ENCODE peak calls at places on chromosome 3, in eight cellular contexts. One of them, this sample, is unnamed.

GRCh38 chr3:186452517-186452916 is 90.5 kb upstream of the DGKG start:
- DNase-seq in left ventricle myocardium inferior: no peak
- DNase-seq in esophagus squamous epithelium: no peak
- DNase-seq in naive thymus-derived CD4-positive, alpha-beta T cell: no peak
- DNase-seq in thoracic aorta: no peak
- DNase-seq in HepG2: no peak
- DNase-seq in CD8-positive, alpha-beta T cell: no peak
- DNase-seq in psoas muscle: no peak
- DNase-seq in this sample: no peak

GRCh38 chr3:19347701-19348100 is 199.4 kb downstream of the KCNH8 start:
- DNase-seq in left ventricle myocardium inferior: no peak
- DNase-seq in esophagus squamous epithelium: no peak
- DNase-seq in naive thymus-derived CD4-positive, alpha-beta T cell: no peak
- DNase-seq in thoracic aorta: no peak
- DNase-seq in HepG2: no peak
- DNase-seq in CD8-positive, alpha-beta T cell: no peak
- DNase-seq in psoas muscle: no peak
- DNase-seq in this sample: no peak

GRCh38 chr3:8506611-8507061 is 5.0 kb downstream of the LMCD1 start:
- DNase-seq in left ventricle myocardium inferior: no peak
- DNase-seq in esophagus squamous epithelium: no peak
- DNase-seq in naive thymus-derived CD4-positive, alpha-beta T cell: no peak
- DNase-seq in thoracic aorta: no peak
- DNase-seq in HepG2: no peak
- DNase-seq in CD8-positive, alpha-beta T cell: no peak
- DNase-seq in psoas muscle: no peak
- DNase-seq in this sample: no peak

GRCh38 chr3:39158138-39158715 is 4.8 kb upstream of the CSRNP1 start:
- DNase-seq in left ventricle myocardium inferior: no peak
- DNase-seq in esophagus squamous epithelium: no peak
- DNase-seq in naive thymus-derived CD4-positive, alpha-beta T cell: no peak
- DNase-seq in thoracic aorta: no peak
- DNase-seq in HepG2: no peak
- DNase-seq in CD8-positive, alpha-beta T cell: no peak
- DNase-seq in psoas muscle: no peak
- DNase-seq in this sample: no peak

GRCh38 chr3:72797773-72798543 is 50.3 kb downstream of the SHQ1 start:
- DNase-seq in left ventricle myocardium inferior: peak
- DNase-seq in esophagus squamous epithelium: no peak
- DNase-seq in naive thymus-derived CD4-positive, alpha-beta T cell: no peak
- DNase-seq in thoracic aorta: no peak
- DNase-seq in HepG2: peak
- DNase-seq in CD8-positive, alpha-beta T cell: no peak
- DNase-seq in psoas muscle: peak
- DNase-seq in this sample: no peak

GRCh38 chr3:159762981-159763465 is 225.6 kb upstream of the IL12A start:
- DNase-seq in left ventricle myocardium inferior: peak
- DNase-seq in esophagus squamous epithelium: peak
- DNase-seq in naive thymus-derived CD4-positive, alpha-beta T cell: no peak
- DNase-seq in thoracic aorta: peak
- DNase-seq in HepG2: no peak
- DNase-seq in CD8-positive, alpha-beta T cell: no peak
- DNase-seq in psoas muscle: peak
- DNase-seq in this sample: no peak

GRCh38 chr3:38655708-38656300 is 6.3 kb upstream of the SCN5A start:
- DNase-seq in left ventricle myocardium inferior: no peak
- DNase-seq in esophagus squamous epithelium: no peak
- DNase-seq in naive thymus-derived CD4-positive, alpha-beta T cell: peak
- DNase-seq in thoracic aorta: no peak
- DNase-seq in HepG2: peak
- DNase-seq in CD8-positive, alpha-beta T cell: peak
- DNase-seq in psoas muscle: no peak
- DNase-seq in this sample: no peak

GRCh38 chr3:130892759-130893239 is 1.1 kb upstream of the ATP2C1 start:
- DNase-seq in left ventricle myocardium inferior: peak
- DNase-seq in esophagus squamous epithelium: peak
- DNase-seq in naive thymus-derived CD4-positive, alpha-beta T cell: peak
- DNase-seq in thoracic aorta: peak
- DNase-seq in HepG2: peak
- DNase-seq in CD8-positive, alpha-beta T cell: peak
- DNase-seq in psoas muscle: no peak
- DNase-seq in this sample: peak

GRCh38 chr3:38067508-38068233 is 28.7 kb downstream of the DLEC1 start:
- DNase-seq in left ventricle myocardium inferior: no peak
- DNase-seq in esophagus squamous epithelium: no peak
- DNase-seq in naive thymus-derived CD4-positive, alpha-beta T cell: no peak
- DNase-seq in thoracic aorta: no peak
- DNase-seq in HepG2: no peak
- DNase-seq in CD8-positive, alpha-beta T cell: no peak
- DNase-seq in psoas muscle: no peak
- DNase-seq in this sample: no peak

GRCh38 chr3:81713018-81713417 is 48.4 kb downstream of the GBE1 start:
- DNase-seq in left ventricle myocardium inferior: no peak
- DNase-seq in esophagus squamous epithelium: no peak
- DNase-seq in naive thymus-derived CD4-positive, alpha-beta T cell: no peak
- DNase-seq in thoracic aorta: no peak
- DNase-seq in HepG2: no peak
- DNase-seq in CD8-positive, alpha-beta T cell: no peak
- DNase-seq in psoas muscle: no peak
- DNase-seq in this sample: no peak

GRCh38 chr3:155131104-155131503 is 51.0 kb downstream of the MME start:
- DNase-seq in left ventricle myocardium inferior: no peak
- DNase-seq in esophagus squamous epithelium: no peak
- DNase-seq in naive thymus-derived CD4-positive, alpha-beta T cell: no peak
- DNase-seq in thoracic aorta: no peak
- DNase-seq in HepG2: no peak
- DNase-seq in CD8-positive, alpha-beta T cell: no peak
- DNase-seq in psoas muscle: no peak
- DNase-seq in this sample: no peak

GRCh38 chr3:126284258-126284904 is 72.8 kb downstream of the KLF15 start:
- DNase-seq in left ventricle myocardium inferior: no peak
- DNase-seq in esophagus squamous epithelium: no peak
- DNase-seq in naive thymus-derived CD4-positive, alpha-beta T cell: no peak
- DNase-seq in thoracic aorta: no peak
- DNase-seq in HepG2: no peak
- DNase-seq in CD8-positive, alpha-beta T cell: no peak
- DNase-seq in psoas muscle: no peak
- DNase-seq in this sample: no peak

DNA sequence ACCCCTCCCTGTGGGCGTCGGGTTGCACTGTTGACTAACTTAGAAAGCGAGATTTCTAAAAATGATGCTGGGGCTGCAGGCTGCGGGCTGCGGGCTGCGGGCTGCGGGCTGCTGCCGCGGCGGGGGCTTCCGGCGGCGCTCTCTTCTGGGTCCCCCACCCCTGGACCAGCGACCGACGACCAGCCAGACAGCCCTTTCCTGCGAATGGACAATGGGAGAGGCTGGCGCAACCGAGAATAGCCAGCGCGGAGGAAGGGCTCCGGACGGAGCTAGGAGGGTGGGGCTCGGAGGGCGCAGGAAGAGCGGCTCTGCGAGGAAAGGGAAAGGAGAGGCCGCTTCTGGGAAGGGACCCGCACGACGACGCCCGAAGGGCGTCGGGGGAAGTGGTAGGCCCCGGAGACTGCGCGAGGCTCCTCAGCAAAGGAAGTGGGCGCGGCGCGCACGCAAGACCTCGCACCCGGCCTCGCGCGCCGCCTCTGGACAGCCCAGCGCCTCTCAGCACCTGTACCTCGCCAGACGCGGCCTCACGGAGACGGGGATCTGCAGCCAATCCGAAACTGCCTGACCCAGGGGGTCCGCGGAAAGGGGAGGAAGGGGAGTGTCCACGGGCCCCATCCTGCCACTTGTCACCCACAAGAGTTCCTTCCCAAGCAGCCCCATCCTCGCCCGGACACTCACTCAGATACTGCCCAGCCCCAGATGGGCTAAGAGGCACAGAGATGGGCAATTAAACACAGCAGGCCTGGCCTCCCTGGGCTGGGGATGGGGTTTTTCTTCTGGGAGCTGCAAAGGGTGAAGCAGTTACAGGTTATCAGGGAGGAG is 70.7 kb downstream of the SLC12A8 start:
- DNase-seq in left ventricle myocardium inferior: peak
- DNase-seq in esophagus squamous epithelium: peak
- DNase-seq in naive thymus-derived CD4-positive, alpha-beta T cell: peak
- DNase-seq in thoracic aorta: no peak
- DNase-seq in HepG2: no peak
- DNase-seq in CD8-positive, alpha-beta T cell: peak
- DNase-seq in psoas muscle: peak
- DNase-seq in this sample: no peak
- H3K27ac ChIP-seq in left ventricle myocardium inferior: peak
- H3K27ac ChIP-seq in esophagus squamous epithelium: peak
- H3K27ac ChIP-seq in naive thymus-derived CD4-positive, alpha-beta T cell: peak
- H3K27ac ChIP-seq in thoracic aorta: peak
- H3K27ac ChIP-seq in HepG2: no peak
- H3K27ac ChIP-seq in CD8-positive, alpha-beta T cell: peak
- H3K27ac ChIP-seq in psoas muscle: peak
- H3K27ac ChIP-seq in this sample: peak

GRCh38 chr3:15630646-15631350 is 29.3 kb downstream of the BTD start:
- DNase-seq in left ventricle myocardium inferior: no peak
- DNase-seq in esophagus squamous epithelium: no peak
- DNase-seq in naive thymus-derived CD4-positive, alpha-beta T cell: no peak
- DNase-seq in thoracic aorta: no peak
- DNase-seq in HepG2: no peak
- DNase-seq in CD8-positive, alpha-beta T cell: no peak
- DNase-seq in psoas muscle: no peak
- DNase-seq in this sample: no peak

GRCh38 chr3:15631426-15632211 is 30.1 kb downstream of the BTD start:
- DNase-seq in left ventricle myocardium inferior: no peak
- DNase-seq in esophagus squamous epithelium: no peak
- DNase-seq in naive thymus-derived CD4-positive, alpha-beta T cell: no peak
- DNase-seq in thoracic aorta: no peak
- DNase-seq in HepG2: no peak
- DNase-seq in CD8-positive, alpha-beta T cell: no peak
- DNase-seq in psoas muscle: no peak
- DNase-seq in this sample: no peak

GRCh38 chr3:15633159-15633558 is 31.6 kb downstream of the BTD start:
- DNase-seq in left ventricle myocardium inferior: no peak
- DNase-seq in esophagus squamous epithelium: no peak
- DNase-seq in naive thymus-derived CD4-positive, alpha-beta T cell: no peak
- DNase-seq in thoracic aorta: no peak
- DNase-seq in HepG2: no peak
- DNase-seq in CD8-positive, alpha-beta T cell: no peak
- DNase-seq in psoas muscle: no peak
- DNase-seq in this sample: no peak

GRCh38 chr3:15633766-15634588 is 32.4 kb downstream of the BTD start:
- DNase-seq in left ventricle myocardium inferior: no peak
- DNase-seq in esophagus squamous epithelium: no peak
- DNase-seq in naive thymus-derived CD4-positive, alpha-beta T cell: no peak
- DNase-seq in thoracic aorta: no peak
- DNase-seq in HepG2: no peak
- DNase-seq in CD8-positive, alpha-beta T cell: no peak
- DNase-seq in psoas muscle: no peak
- DNase-seq in this sample: peak

GRCh38 chr3:15632212-15632580 is 30.7 kb downstream of the BTD start:
- DNase-seq in left ventricle myocardium inferior: no peak
- DNase-seq in esophagus squamous epithelium: no peak
- DNase-seq in naive thymus-derived CD4-positive, alpha-beta T cell: no peak
- DNase-seq in thoracic aorta: no peak
- DNase-seq in HepG2: no peak
- DNase-seq in CD8-positive, alpha-beta T cell: no peak
- DNase-seq in psoas muscle: no peak
- DNase-seq in this sample: no peak
- H3K27ac ChIP-seq in left ventricle myocardium inferior: no peak
- H3K27ac ChIP-seq in esophagus squamous epithelium: no peak
- H3K27ac ChIP-seq in naive thymus-derived CD4-positive, alpha-beta T cell: no peak
- H3K27ac ChIP-seq in thoracic aorta: no peak
- H3K27ac ChIP-seq in HepG2: no peak
- H3K27ac ChIP-seq in CD8-positive, alpha-beta T cell: no peak
- H3K27ac ChIP-seq in psoas muscle: peak
- H3K27ac ChIP-seq in this sample: peak

DNA sequence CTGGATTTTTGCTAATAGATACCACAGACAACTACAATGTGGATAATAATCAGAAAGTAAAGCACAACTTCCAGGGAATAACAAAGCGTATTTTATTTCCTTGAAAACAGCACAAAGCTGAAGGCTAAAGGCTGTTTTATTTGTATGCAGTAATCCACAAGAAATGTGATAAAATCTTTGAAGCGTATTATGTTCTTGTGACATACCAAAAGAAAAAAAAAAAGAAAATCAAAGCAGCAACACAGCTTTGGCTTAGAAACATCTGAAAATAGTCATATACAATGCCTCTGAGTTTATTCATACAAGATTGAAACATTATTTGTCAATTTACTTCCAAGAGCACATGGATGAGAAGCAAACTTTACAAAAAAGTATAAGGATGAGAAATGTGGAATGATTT is 244.3 kb upstream of the KCNMB2 start:
- DNase-seq in left ventricle myocardium inferior: no peak
- DNase-seq in esophagus squamous epithelium: no peak
- DNase-seq in naive thymus-derived CD4-positive, alpha-beta T cell: no peak
- DNase-seq in thoracic aorta: no peak
- DNase-seq in HepG2: no peak
- DNase-seq in CD8-positive, alpha-beta T cell: no peak
- DNase-seq in psoas muscle: no peak
- DNase-seq in this sample: no peak
- H3K27ac ChIP-seq in left ventricle myocardium inferior: no peak
- H3K27ac ChIP-seq in esophagus squamous epithelium: no peak
- H3K27ac ChIP-seq in naive thymus-derived CD4-positive, alpha-beta T cell: no peak
- H3K27ac ChIP-seq in thoracic aorta: no peak
- H3K27ac ChIP-seq in HepG2: no peak
- H3K27ac ChIP-seq in CD8-positive, alpha-beta T cell: no peak
- H3K27ac ChIP-seq in psoas muscle: no peak
- H3K27ac ChIP-seq in this sample: no peak

GRCh38 chr3:49253512-49253911 is 23.5 kb downstream of the C3orf62 start:
- DNase-seq in left ventricle myocardium inferior: no peak
- DNase-seq in esophagus squamous epithelium: no peak
- DNase-seq in naive thymus-derived CD4-positive, alpha-beta T cell: no peak
- DNase-seq in thoracic aorta: no peak
- DNase-seq in HepG2: no peak
- DNase-seq in CD8-positive, alpha-beta T cell: no peak
- DNase-seq in psoas muscle: no peak
- DNase-seq in this sample: no peak

GRCh38 chr3:49244589-49245205 is 32.3 kb downstream of the C3orf62 start:
- DNase-seq in left ventricle myocardium inferior: no peak
- DNase-seq in esophagus squamous epithelium: no peak
- DNase-seq in naive thymus-derived CD4-positive, alpha-beta T cell: no peak
- DNase-seq in thoracic aorta: no peak
- DNase-seq in HepG2: no peak
- DNase-seq in CD8-positive, alpha-beta T cell: no peak
- DNase-seq in psoas muscle: no peak
- DNase-seq in this sample: no peak

GRCh38 chr3:49248828-49249227 is 28.2 kb downstream of the C3orf62 start:
- DNase-seq in left ventricle myocardium inferior: no peak
- DNase-seq in esophagus squamous epithelium: no peak
- DNase-seq in naive thymus-derived CD4-positive, alpha-beta T cell: no peak
- DNase-seq in thoracic aorta: no peak
- DNase-seq in HepG2: no peak
- DNase-seq in CD8-positive, alpha-beta T cell: no peak
- DNase-seq in psoas muscle: no peak
- DNase-seq in this sample: no peak
- H3K27ac ChIP-seq in left ventricle myocardium inferior: peak
- H3K27ac ChIP-seq in esophagus squamous epithelium: peak
- H3K27ac ChIP-seq in naive thymus-derived CD4-positive, alpha-beta T cell: no peak
- H3K27ac ChIP-seq in thoracic aorta: no peak
- H3K27ac ChIP-seq in HepG2: no peak
- H3K27ac ChIP-seq in CD8-positive, alpha-beta T cell: no peak
- H3K27ac ChIP-seq in psoas muscle: peak
- H3K27ac ChIP-seq in this sample: no peak